ENCODE peak calls at places on chromosomes 11 and 22, in four cellular contexts. One of them, this sample, is unnamed.

GRCh38 chr11:2699185-2699530 is 636 bp downstream of the KCNQ1OT1 start:
- DNase-seq in H54: no peak
- DNase-seq in endothelial cell: peak; percentile 24
- DNase-seq in cardiac muscle cell: peak; percentile 46
- DNase-seq in this sample: peak; percentile 28

GRCh38 chr11:94884322-94884721 is 89.0 kb downstream of the CWC15 start:
- DNase-seq in H54: no peak
- DNase-seq in endothelial cell: no peak
- DNase-seq in cardiac muscle cell: no peak
- DNase-seq in this sample: no peak

GRCh38 chr11:96483550-96483949 is 93.7 kb downstream of the JRKL start:
- DNase-seq in H54: no peak
- DNase-seq in endothelial cell: no peak
- DNase-seq in cardiac muscle cell: no peak
- DNase-seq in this sample: no peak

GRCh38 chr11:119148855-119149370 is at the start of gene ABCG4:
- DNase-seq in H54: no peak
- DNase-seq in endothelial cell: peak; percentile 30
- DNase-seq in cardiac muscle cell: peak; percentile 50
- DNase-seq in this sample: peak; percentile 44

GRCh38 chr22:30861688-30862552 is 106.7 kb downstream of the MORC2 start:
- DNase-seq in H54: no peak
- DNase-seq in endothelial cell: peak; percentile 4
- DNase-seq in cardiac muscle cell: no peak
- DNase-seq in this sample: peak; percentile 18

GRCh38 chr11:132140056-132140455 is 769.6 kb downstream of the NTM start:
- DNase-seq in H54: no peak
- DNase-seq in endothelial cell: no peak
- DNase-seq in cardiac muscle cell: peak; percentile 10
- DNase-seq in this sample: no peak

GRCh38 chr11:1992111-1992510 is 5.5 kb downstream of the H19 start:
- DNase-seq in H54: no peak
- DNase-seq in endothelial cell: no peak
- DNase-seq in cardiac muscle cell: no peak
- DNase-seq in this sample: no peak

GRCh38 chr11:37230865-37231264 is 632.8 kb upstream of the RAG2 start:
- DNase-seq in H54: no peak
- DNase-seq in endothelial cell: no peak
- DNase-seq in cardiac muscle cell: no peak
- DNase-seq in this sample: no peak

GRCh38 chr11:129719037-129719436 is 96.6 kb upstream of the TMEM45B start:
- DNase-seq in H54: no peak
- DNase-seq in endothelial cell: no peak
- DNase-seq in cardiac muscle cell: no peak
- DNase-seq in this sample: no peak

GRCh38 chr11:36412781-36413383 is 97.2 kb downstream of the TRAF6 start:
- DNase-seq in H54: no peak
- DNase-seq in endothelial cell: no peak
- DNase-seq in cardiac muscle cell: no peak
- DNase-seq in this sample: no peak

GRCh38 chr22:21766933-21767462 is 31.4 kb upstream of the YPEL1 start:
- DNase-seq in H54: no peak
- DNase-seq in endothelial cell: no peak
- DNase-seq in cardiac muscle cell: no peak
- DNase-seq in this sample: no peak

GRCh38 chr11:62830904-62831519 is 839 bp downstream of the STX5 start:
- DNase-seq in H54: peak; percentile 26
- DNase-seq in endothelial cell: no peak
- DNase-seq in cardiac muscle cell: peak; percentile 85
- DNase-seq in this sample: peak; percentile 42

GRCh38 chr11:59283825-59284772 is 71.4 kb upstream of the MPEG1 start:
- DNase-seq in H54: no peak
- DNase-seq in endothelial cell: peak; percentile 30
- DNase-seq in cardiac muscle cell: peak; percentile 60
- DNase-seq in this sample: peak; percentile 50

GRCh38 chr11:133801356-133801755 is 44.0 kb downstream of the SPATA19 start:
- DNase-seq in H54: no peak
- DNase-seq in endothelial cell: no peak
- DNase-seq in cardiac muscle cell: no peak
- DNase-seq in this sample: peak; percentile 5

GRCh38 chr11:44530413-44531115 is 34.9 kb upstream of the CD82 start:
- DNase-seq in H54: no peak
- DNase-seq in endothelial cell: no peak
- DNase-seq in cardiac muscle cell: no peak
- DNase-seq in this sample: no peak

GRCh38 chr11:8061555-8062428 is 19.2 kb upstream of the TUB start:
- DNase-seq in H54: no peak
- DNase-seq in endothelial cell: no peak
- DNase-seq in cardiac muscle cell: no peak
- DNase-seq in this sample: no peak

GRCh38 chr11:27468643-27469332 is 3.8 kb downstream of the LGR4 start:
- DNase-seq in H54: no peak
- DNase-seq in endothelial cell: no peak
- DNase-seq in cardiac muscle cell: no peak
- DNase-seq in this sample: no peak

GRCh38 chr22:28989912-28990311 is 71.7 kb downstream of the C22orf31 start:
- DNase-seq in H54: no peak
- DNase-seq in endothelial cell: no peak
- DNase-seq in cardiac muscle cell: no peak
- DNase-seq in this sample: no peak

GRCh38 chr11:45275823-45276222 is 10.3 kb downstream of the SYT13 start:
- DNase-seq in H54: no peak
- DNase-seq in endothelial cell: no peak
- DNase-seq in cardiac muscle cell: no peak
- DNase-seq in this sample: no peak

GRCh38 chr22:19292262-19293230 is 1.0 kb upstream of the CLTCL1 start:
- DNase-seq in H54: no peak
- DNase-seq in endothelial cell: no peak
- DNase-seq in cardiac muscle cell: no peak
- DNase-seq in this sample: peak; percentile 31

GRCh38 chr11:130817608-130817944 is 98.7 kb downstream of the SNX19 start:
- DNase-seq in H54: no peak
- DNase-seq in endothelial cell: no peak
- DNase-seq in cardiac muscle cell: no peak
- DNase-seq in this sample: no peak

GRCh38 chr11:119728226-119728626 is 774 bp downstream of the NECTIN1 start:
- DNase-seq in H54: peak; percentile 44
- DNase-seq in endothelial cell: no peak
- DNase-seq in cardiac muscle cell: peak; percentile 23
- DNase-seq in this sample: no peak

GRCh38 chr22:43015677-43016042 is 711 bp upstream of the PACSIN2 start:
- DNase-seq in H54: no peak
- DNase-seq in endothelial cell: no peak
- DNase-seq in cardiac muscle cell: no peak
- DNase-seq in this sample: no peak

GRCh38 chr11:66985508-66986177 is 10.5 kb downstream of the C11orf86 start:
- DNase-seq in H54: no peak
- DNase-seq in endothelial cell: no peak
- DNase-seq in cardiac muscle cell: no peak
- DNase-seq in this sample: no peak

GRCh38 chr11:79219186-79220045 is 221.4 kb downstream of the TENM4 start:
- DNase-seq in H54: no peak
- DNase-seq in endothelial cell: no peak
- DNase-seq in cardiac muscle cell: no peak
- DNase-seq in this sample: no peak

GRCh38 chr11:56404393-56404792 is 8.1 kb upstream of the OR5AL1 start:
- DNase-seq in H54: no peak
- DNase-seq in endothelial cell: no peak
- DNase-seq in cardiac muscle cell: no peak
- DNase-seq in this sample: no peak

GRCh38 chr11:64891880-64892279 is 13.5 kb upstream of the EHD1 start:
- DNase-seq in H54: no peak
- DNase-seq in endothelial cell: no peak
- DNase-seq in cardiac muscle cell: no peak
- DNase-seq in this sample: no peak

GRCh38 chr11:33773399-33774355 is 643 bp downstream of the FBXO3 start:
- DNase-seq in H54: no peak
- DNase-seq in endothelial cell: no peak
- DNase-seq in cardiac muscle cell: peak; percentile 39
- DNase-seq in this sample: no peak

This sample was measured in H9.